ENCODE peak calls at places on chromosomes 16 and 17, in nine cellular contexts. S is AG04450, P is aorta, O is lower lobe of right lung, I is pancreas, L is suprapubic skin, T is NB4, F is body of pancreas, R is fibroblast of lung. B is an unnamed sample.

GRCh38 chr16:9033125-9033830 is 58.2 kb upstream of the HAPSTR1 start:
- DNase-seq in S (no peak), P (no peak), O (no peak), I (no peak), L (no peak), T (peak; percentile 56), F (peak; percentile 64), R (peak; percentile 78), B (peak; percentile 53)

GRCh38 chr16:87631067-87631466 is 28.8 kb downstream of the JPH3 start:
- DNase-seq in S (no peak), P (no peak), O (no peak), I (no peak), L (no peak), T (no peak), F (no peak), R (no peak), B (no peak)

GRCh38 chr17:80511222-80512180 is 33.1 kb upstream of the RPTOR start:
- DNase-seq in S (no peak), P (no peak), O (no peak), I (no peak), L (peak; percentile 51), T (no peak), F (no peak), R (no peak), B (no peak)

GRCh38 chr17:48194097-48194550 is 86.6 kb downstream of the SNX11 start:
- DNase-seq in S (peak; percentile 3), P (no peak), O (no peak), I (no peak), L (no peak), T (no peak), F (no peak), R (peak; percentile 4), B (no peak)

GRCh38 chr16:84930298-84931106 is 80.8 kb downstream of the ZDHHC7 start:
- DNase-seq in S (no peak), P (no peak), O (no peak), I (no peak), L (no peak), T (no peak), F (no peak), R (no peak), B (no peak)

GRCh38 chr17:75981019-75981615 is 2.1 kb downstream of the TEN1 start:
- DNase-seq in S (no peak), P (no peak), O (no peak), I (no peak), L (no peak), T (no peak), F (no peak), R (no peak), B (no peak)

GRCh38 chr17:18257747-18258355 is 687 bp downstream of the FLII start:
- DNase-seq in S (no peak), P (peak; percentile 90), O (peak; percentile 87), I (peak; percentile 77), L (peak; percentile 91), T (peak; percentile 82), F (peak; percentile 81), R (peak; percentile 71), B (peak; percentile 58)

GRCh38 chr16:86672215-86672863 is 94.0 kb downstream of the FOXL1 start:
- DNase-seq in S (no peak), P (no peak), O (no peak), I (no peak), L (peak; percentile 35), T (no peak), F (no peak), R (no peak), B (no peak)

GRCh38 chr16:51641191-51641765 is 490.2 kb upstream of the SALL1 start:
- DNase-seq in S (no peak), P (no peak), O (no peak), I (no peak), L (no peak), T (peak; percentile 27), F (no peak), R (no peak), B (no peak)

GRCh38 chr16:51636913-51637743 is 486.1 kb upstream of the SALL1 start:
- DNase-seq in S (no peak), P (no peak), O (no peak), I (no peak), L (no peak), T (no peak), F (no peak), R (no peak), B (no peak)

GRCh38 chr16:51640196-51640595 is 489.1 kb upstream of the SALL1 start:
- DNase-seq in S (no peak), P (no peak), O (no peak), I (no peak), L (no peak), T (no peak), F (no peak), R (no peak), B (no peak)

GRCh38 chr16:51638338-51639135 is 487.5 kb upstream of the SALL1 start:
- DNase-seq in S (no peak), P (no peak), O (no peak), I (no peak), L (no peak), T (no peak), F (no peak), R (no peak), B (no peak)

DNA sequence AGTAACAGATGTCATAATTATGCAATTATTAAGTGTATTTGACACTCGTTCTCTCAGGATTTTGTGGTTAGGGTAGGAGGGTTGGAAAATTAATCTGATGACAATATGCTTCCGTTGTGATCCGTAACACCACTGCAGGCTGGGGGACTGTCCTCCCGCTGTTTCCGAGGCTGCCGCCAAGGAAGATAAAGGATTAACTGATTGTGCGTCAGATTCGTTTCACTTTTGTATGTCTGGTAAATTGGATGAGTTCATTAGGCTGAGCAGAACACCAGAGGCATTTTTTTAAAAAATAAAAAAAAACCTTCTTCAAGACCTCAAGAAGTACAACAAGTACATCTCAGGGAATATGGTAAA is 486.7 kb upstream of the SALL1 start:
- DNase-seq in S (no peak), P (no peak), O (no peak), I (no peak), L (no peak), T (peak; percentile 10), F (no peak), R (no peak), B (no peak)
- H3K4me3 ChIP-seq in S (peak overlapping the region; percentile 17), P (no peak overlapping the region), O (no peak overlapping the region), I (no peak overlapping the region), L (no peak overlapping the region), T (no peak overlapping the region), F (no peak overlapping the region), R (no peak overlapping the region), B (no peak overlapping the region)

DNA sequence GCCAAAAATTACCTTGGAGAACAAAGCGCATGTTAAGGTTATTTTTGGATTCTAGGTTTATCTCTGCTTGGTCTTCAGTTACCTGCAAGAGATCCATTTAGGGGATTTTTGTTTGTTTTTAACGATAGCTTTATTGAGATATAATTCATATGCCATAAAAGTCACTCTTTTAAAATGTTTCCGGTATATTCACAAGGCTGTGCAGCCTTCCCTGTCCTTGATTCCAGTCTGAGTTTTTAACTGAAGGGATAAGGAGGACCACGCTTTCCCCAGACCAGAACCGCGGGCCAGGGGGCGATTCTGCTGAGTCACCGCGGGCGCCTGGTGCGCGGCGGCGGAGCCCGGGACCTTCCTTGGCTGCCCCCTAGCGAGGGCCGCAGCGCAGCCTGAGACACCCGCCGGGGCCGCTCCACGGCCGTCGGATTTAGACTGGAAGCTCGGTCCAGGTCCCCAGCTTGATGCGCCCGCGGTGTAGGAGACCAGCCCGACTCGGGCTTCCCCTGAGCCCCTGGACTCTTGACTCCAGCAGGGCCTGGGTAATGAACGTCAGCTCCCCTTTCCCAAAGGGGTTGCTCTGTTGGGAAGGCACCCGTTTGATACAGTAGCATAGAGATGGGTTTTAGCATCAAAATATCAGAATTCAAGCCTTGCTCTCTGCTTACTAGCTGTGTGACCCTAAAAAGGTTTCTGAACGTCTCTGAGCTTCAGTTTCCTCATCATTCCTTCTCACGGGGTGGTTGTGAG is 50.0 kb upstream of the STH start:
- DNase-seq in S (peak; percentile 4), P (peak; percentile 84), O (peak; percentile 80), I (peak; percentile 89), L (peak; percentile 77), T (peak; percentile 75), F (peak; percentile 71), R (peak; percentile 49), B (peak; percentile 56)
- H3K4me3 ChIP-seq in S (peak overlapping the region; percentile 25), P (no peak overlapping the region), O (peak overlapping the region; percentile 38), I (peak overlapping the region; percentile 22), L (peak overlapping the region; percentile 26), T (no peak overlapping the region), F (no peak overlapping the region), R (peak overlapping the region; percentile 35), B (no peak overlapping the region)

GRCh38 chr16:12296406-12296805 is 319.9 kb downstream of the SNX29 start:
- DNase-seq in S (no peak), P (no peak), O (no peak), I (no peak), L (no peak), T (no peak), F (no peak), R (no peak), B (no peak)

GRCh38 chr16:12294471-12294870 is 317.9 kb downstream of the SNX29 start:
- DNase-seq in S (no peak), P (no peak), O (no peak), I (no peak), L (no peak), T (no peak), F (no peak), R (no peak), B (no peak)

GRCh38 chr16:12296991-12297390 is 320.5 kb downstream of the SNX29 start:
- DNase-seq in S (no peak), P (no peak), O (no peak), I (no peak), L (no peak), T (no peak), F (no peak), R (no peak), B (no peak)

GRCh38 chr16:12293913-12294312 is 317.4 kb downstream of the SNX29 start:
- DNase-seq in S (no peak), P (no peak), O (no peak), I (no peak), L (no peak), T (no peak), F (no peak), R (no peak), B (no peak)

DNA sequence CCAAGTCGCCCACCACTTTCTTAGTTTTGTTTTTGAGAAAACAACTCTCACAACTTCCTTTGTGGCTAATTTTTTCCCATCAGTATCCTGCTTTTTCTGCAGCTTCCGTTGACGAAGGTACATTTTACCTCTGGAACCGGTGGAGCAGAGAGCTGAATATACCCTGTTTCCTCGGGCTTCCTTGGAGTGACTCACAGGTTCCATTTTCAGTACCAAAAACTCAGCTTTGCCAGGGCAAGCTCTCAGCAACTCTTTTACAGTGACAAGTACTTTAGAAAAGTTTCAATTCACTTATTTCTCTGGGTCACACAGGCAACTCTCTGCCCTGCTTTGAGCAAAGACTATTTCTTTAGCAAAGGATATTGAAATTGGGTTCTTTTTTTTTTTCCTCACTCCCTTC is 318.9 kb downstream of the SNX29 start:
- DNase-seq in S (no peak), P (no peak), O (no peak), I (no peak), L (no peak), T (no peak), F (no peak), R (no peak), B (no peak)
- H3K4me3 ChIP-seq in S (no peak overlapping the region), P (no peak overlapping the region), O (no peak overlapping the region), I (no peak overlapping the region), L (no peak overlapping the region), T (no peak overlapping the region), F (no peak overlapping the region), R (no peak overlapping the region), B (no peak overlapping the region)

DNA sequence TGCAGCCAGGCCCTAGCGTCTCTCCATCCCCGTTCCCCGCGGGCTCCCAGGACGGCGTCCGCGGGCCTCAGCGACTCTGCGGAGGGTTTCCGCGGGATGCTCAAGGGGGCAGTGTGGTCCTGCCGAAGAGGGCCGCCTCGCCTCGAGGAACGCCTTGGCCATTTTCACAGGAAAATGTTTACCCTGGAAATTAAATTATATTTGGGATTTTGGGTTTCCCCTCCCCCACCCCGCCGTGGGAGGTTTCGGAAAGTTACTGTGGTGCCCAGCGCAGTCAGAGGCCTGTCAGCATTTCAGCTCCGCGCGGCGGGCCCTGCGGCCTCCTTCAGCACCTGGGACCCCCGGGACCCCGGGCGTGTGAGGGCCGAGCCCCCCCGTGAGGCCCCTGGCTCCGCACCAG is 94.5 kb downstream of the PCTP start:
- DNase-seq in S (no peak), P (peak; percentile 67), O (peak; percentile 60), I (peak; percentile 58), L (peak; percentile 70), T (no peak), F (peak; percentile 16), R (peak; percentile 55), B (peak; percentile 6)
- H3K4me3 ChIP-seq in S (peak overlapping the region; percentile 22), P (no peak overlapping the region), O (peak overlapping the region; percentile 13), I (no peak overlapping the region), L (peak overlapping the region; percentile 11), T (no peak overlapping the region), F (no peak overlapping the region), R (peak overlapping the region; percentile 45), B (no peak overlapping the region)

B was measured in GM12865.